ENCODE peak calls at places on chromosomes 16 and 17, in six cellular contexts. Z is hypothalamus, G is ELR, T is GM18507, S is left ventricle myocardium inferior, R is smooth muscle cell of the brain vasculature. I is an unnamed sample.

GRCh38 chr16:75216127-75216526 is 2.7 kb upstream of the CTRB1 start:
- DNase-seq in Z (no peak), G (no peak), T (no peak), S (no peak), R (no peak), I (no peak)

GRCh38 chr16:2450975-2451381 is 8.9 kb upstream of the TEDC2 start:
- DNase-seq in Z (no peak), G (no peak), T (no peak), S (no peak), R (no peak), I (no peak)

GRCh38 chr16:55475919-55476318 is 3.1 kb upstream of the MMP2 start:
- DNase-seq in Z (no peak), G (no peak), T (no peak), S (peak; percentile 37), R (no peak), I (no peak)

GRCh38 chr16:715448-716249 is 731 bp downstream of the METRN start:
- DNase-seq in Z (no peak), G (peak; percentile 53), T (no peak), S (no peak), R (no peak), I (no peak)

GRCh38 chr17:67156269-67157199 is 88.5 kb downstream of the HELZ start:
- DNase-seq in Z (no peak), G (peak; percentile 59), T (no peak), S (no peak), R (no peak), I (no peak)

GRCh38 chr16:87712184-87712822 is 53.5 kb downstream of the KLHDC4 start:
- DNase-seq in Z (no peak), G (no peak), T (no peak), S (no peak), R (no peak), I (no peak)

GRCh38 chr16:85451646-85452363 is 161.3 kb upstream of the GSE1 start:
- DNase-seq in Z (no peak), G (no peak), T (no peak), S (no peak), R (no peak), I (no peak)

GRCh38 chr16:58843675-58844074 is 109.6 kb upstream of the GOT2 start:
- DNase-seq in Z (no peak), G (peak; percentile 37), T (no peak), S (no peak), R (no peak), I (no peak)

GRCh38 chr16:19809121-19809635 is 75.5 kb downstream of the GPRC5B start:
- DNase-seq in Z (no peak), G (peak; percentile 42), T (no peak), S (peak; percentile 22), R (no peak), I (no peak)

GRCh38 chr17:72826602-72827001 is 265.9 kb downstream of the SLC39A11 start:
- DNase-seq in Z (no peak), G (peak; percentile 89), T (no peak), S (no peak), R (no peak), I (no peak)

GRCh38 chr17:41308251-41308917 is 725 bp downstream of the KRTAP16-1 start:
- DNase-seq in Z (no peak), G (no peak), T (no peak), S (peak; percentile 58), R (no peak), I (no peak)

GRCh38 chr17:44310612-44311376 is 2.4 kb downstream of the RUNDC3A start:
- DNase-seq in Z (no peak), G (no peak), T (no peak), S (no peak), R (no peak), I (no peak)

GRCh38 chr16:57185446-57185944 is 344 bp downstream of the PSME3IP1 start:
- DNase-seq in Z (peak; percentile 53), G (peak; percentile 88), T (peak; percentile 23), S (peak; percentile 40), R (no peak), I (no peak)

GRCh38 chr17:79971651-79972050 is 64.0 kb downstream of the TBC1D16 start:
- DNase-seq in Z (no peak), G (no peak), T (no peak), S (peak; percentile 2), R (no peak), I (no peak)

GRCh38 chr17:74452841-74453661 is 13.4 kb upstream of the CD300A start:
- DNase-seq in Z (no peak), G (no peak), T (no peak), S (no peak), R (no peak), I (no peak)